ENCODE peak calls at places on chromosomes 2 and 18, in five cellular contexts. F, Y, Z, A and T are unnamed samples.
A peak's percentile ranks its signal among the peaks of the same experiment; 100 is the strongest.

GRCh38 chr2:54579682-54580349 is 123.7 kb downstream of the SPTBN1 start:
- DNase-seq in Z (no peak), A (peak; percentile 77), Y (no peak), F (no peak), T (peak; percentile 31)

GRCh38 chr2:85744771-85745601 is 8.8 kb upstream of the ATOH8 start:
- DNase-seq in A (peak; percentile 27), Y (no peak), F (peak; percentile 15), Z (peak; percentile 57), T (no peak)

GRCh38 chr18:57164401-57164800 is 17.5 kb downstream of the BOD1L2 start:
- DNase-seq in Z (no peak), Y (no peak), F (no peak), A (no peak), T (no peak)

GRCh38 chr18:75132931-75133525 is 75.9 kb downstream of the PTGR3 start:
- DNase-seq in F (no peak), A (no peak), Z (no peak), Y (no peak), T (no peak)

GRCh38 chr2:160125828-160126227 is 63.4 kb upstream of the PLA2R1 start:
- DNase-seq in Y (no peak), Z (no peak), F (no peak), A (no peak), T (no peak)

GRCh38 chr2:225010804-225011203 is 31.5 kb downstream of the DOCK10 start:
- DNase-seq in A (no peak), Z (peak; percentile 88), Y (peak; percentile 15), F (no peak), T (no peak)

GRCh38 chr18:6731197-6731596 is 1.7 kb downstream of the ARHGAP28 start:
- DNase-seq in A (no peak), Y (no peak), F (no peak), Z (peak; percentile 69), T (peak; percentile 22)

GRCh38 chr2:8076453-8077284 is 605.2 kb upstream of the ID2 start:
- DNase-seq in A (no peak), Z (no peak), F (no peak), Y (no peak), T (no peak)

GRCh38 chr2:239498981-239499633 is 98.3 kb upstream of the HDAC4 start:
- DNase-seq in A (peak; percentile 34), Y (no peak), F (no peak), Z (no peak), T (peak; percentile 42)

GRCh38 chr2:69693472-69694450 is 48.2 kb upstream of the ANXA4 start:
- DNase-seq in F (no peak), Y (no peak), Z (peak; percentile 42), A (peak; percentile 26), T (no peak)